ENCODE peak calls at places on chromosomes 12 and 14, in five cellular contexts. One of them, this sample, is unnamed. For H3K9me3, the result is how much of the 10 kb centered on the place peaks cover.

GRCh38 chr12:51827925-51828818 is 20.3 kb downstream of the FIGNL2 start:
- DNase-seq in CD4-positive, alpha-beta memory T cell: no peak
- DNase-seq in stomach: peak
- DNase-seq in uterus: no peak
- DNase-seq in cardiac muscle cell: peak
- DNase-seq in this sample: no peak

GRCh38 chr14:72590577-72590976 is 303.3 kb downstream of the DPF3 start:
- DNase-seq in CD4-positive, alpha-beta memory T cell: peak
- DNase-seq in stomach: no peak
- DNase-seq in uterus: no peak
- DNase-seq in cardiac muscle cell: no peak
- DNase-seq in this sample: no peak

GRCh38 chr12:131687346-131688125 is 23.4 kb upstream of the SFSWAP start:
- DNase-seq in CD4-positive, alpha-beta memory T cell: no peak
- DNase-seq in stomach: no peak
- DNase-seq in uterus: no peak
- DNase-seq in cardiac muscle cell: no peak
- DNase-seq in this sample: no peak

GRCh38 chr14:101476931-101477553 is 84.3 kb upstream of the DIO3 start:
- DNase-seq in CD4-positive, alpha-beta memory T cell: no peak
- DNase-seq in stomach: peak
- DNase-seq in uterus: peak
- DNase-seq in cardiac muscle cell: no peak
- DNase-seq in this sample: no peak

GRCh38 chr14:67583711-67584644 is 16.1 kb downstream of the PIGH start:
- DNase-seq in CD4-positive, alpha-beta memory T cell: peak
- DNase-seq in stomach: peak
- DNase-seq in uterus: no peak
- DNase-seq in cardiac muscle cell: peak
- DNase-seq in this sample: no peak

GRCh38 chr14:68135566-68135965 is 316.0 kb downstream of the RAD51B start:
- DNase-seq in CD4-positive, alpha-beta memory T cell: no peak
- DNase-seq in stomach: no peak
- DNase-seq in uterus: no peak
- DNase-seq in cardiac muscle cell: no peak
- DNase-seq in this sample: no peak

GRCh38 chr12:29334911-29335310 is 46.1 kb downstream of the ERGIC2 start:
- DNase-seq in CD4-positive, alpha-beta memory T cell: no peak
- DNase-seq in stomach: no peak
- DNase-seq in uterus: no peak
- DNase-seq in cardiac muscle cell: no peak
- DNase-seq in this sample: no peak

GRCh38 chr12:124921200-124922008 is 7.0 kb upstream of the UBC start:
- DNase-seq in CD4-positive, alpha-beta memory T cell: peak
- DNase-seq in stomach: peak
- DNase-seq in uterus: peak
- DNase-seq in cardiac muscle cell: peak
- DNase-seq in this sample: peak

GRCh38 chr12:46887870-46888269 is 62.1 kb upstream of the SLC38A4 start:
- DNase-seq in CD4-positive, alpha-beta memory T cell: no peak
- DNase-seq in stomach: no peak
- DNase-seq in uterus: no peak
- DNase-seq in cardiac muscle cell: no peak
- DNase-seq in this sample: no peak

GRCh38 chr14:91511014-91511466 is 930 bp upstream of the PPP4R3A start:
- DNase-seq in CD4-positive, alpha-beta memory T cell: no peak
- DNase-seq in stomach: no peak
- DNase-seq in uterus: no peak
- DNase-seq in cardiac muscle cell: no peak
- DNase-seq in this sample: no peak

GRCh38 chr12:79706156-79706555 is 15.4 kb upstream of the PAWR start:
- DNase-seq in CD4-positive, alpha-beta memory T cell: no peak
- DNase-seq in stomach: no peak
- DNase-seq in uterus: no peak
- DNase-seq in cardiac muscle cell: no peak
- DNase-seq in this sample: no peak

GRCh38 chr12:46875095-46875494 is 49.3 kb upstream of the SLC38A4 start:
- DNase-seq in CD4-positive, alpha-beta memory T cell: no peak
- DNase-seq in stomach: no peak
- DNase-seq in uterus: no peak
- DNase-seq in cardiac muscle cell: no peak
- DNase-seq in this sample: no peak

GRCh38 chr12:69569236-69569635 is 16.0 kb upstream of the CCT2 start:
- DNase-seq in CD4-positive, alpha-beta memory T cell: no peak
- DNase-seq in stomach: no peak
- DNase-seq in uterus: no peak
- DNase-seq in cardiac muscle cell: no peak
- DNase-seq in this sample: no peak

GRCh38 chr12:85461127-85461526 is 181.1 kb downstream of the ALX1 start:
- DNase-seq in CD4-positive, alpha-beta memory T cell: no peak
- DNase-seq in stomach: no peak
- DNase-seq in uterus: no peak
- DNase-seq in cardiac muscle cell: no peak
- DNase-seq in this sample: no peak

GRCh38 chr12:68792952-68793351 is 15.0 kb upstream of the MDM2 start:
- DNase-seq in CD4-positive, alpha-beta memory T cell: peak
- DNase-seq in stomach: no peak
- DNase-seq in uterus: no peak
- DNase-seq in cardiac muscle cell: peak
- DNase-seq in this sample: no peak

GRCh38 chr12:49903700-49904423 is at the start of gene FAIM2:
- DNase-seq in CD4-positive, alpha-beta memory T cell: peak
- DNase-seq in stomach: no peak
- DNase-seq in uterus: peak
- DNase-seq in cardiac muscle cell: peak
- DNase-seq in this sample: peak

GRCh38 chr12:27802936-27803335 is 22.9 kb upstream of the MANSC4 start:
- DNase-seq in CD4-positive, alpha-beta memory T cell: no peak
- DNase-seq in stomach: no peak
- DNase-seq in uterus: no peak
- DNase-seq in cardiac muscle cell: no peak
- DNase-seq in this sample: no peak

GRCh38 chr12:124273630-124274029 is 21.3 kb upstream of the RFLNA start:
- DNase-seq in CD4-positive, alpha-beta memory T cell: no peak
- DNase-seq in stomach: no peak
- DNase-seq in uterus: no peak
- DNase-seq in cardiac muscle cell: peak
- DNase-seq in this sample: no peak

GRCh38 chr12:132614861-132615578 is 3.6 kb upstream of the P2RX2 start:
- DNase-seq in CD4-positive, alpha-beta memory T cell: peak
- DNase-seq in stomach: peak
- DNase-seq in uterus: peak
- DNase-seq in cardiac muscle cell: peak
- DNase-seq in this sample: peak

GRCh38 chr12:15446798-15447197 is 124.5 kb downstream of the PTPRO start:
- DNase-seq in CD4-positive, alpha-beta memory T cell: no peak
- DNase-seq in stomach: no peak
- DNase-seq in uterus: no peak
- DNase-seq in cardiac muscle cell: no peak
- DNase-seq in this sample: no peak

GRCh38 chr12:123075591-123076171 is 75.2 kb downstream of the PITPNM2 start:
- DNase-seq in CD4-positive, alpha-beta memory T cell: peak
- DNase-seq in stomach: peak
- DNase-seq in uterus: peak
- DNase-seq in cardiac muscle cell: no peak
- DNase-seq in this sample: peak

GRCh38 chr12:44287545-44287944 is 451.7 kb downstream of the TMEM117 start:
- DNase-seq in CD4-positive, alpha-beta memory T cell: no peak
- DNase-seq in stomach: no peak
- DNase-seq in uterus: no peak
- DNase-seq in cardiac muscle cell: no peak
- DNase-seq in this sample: no peak

GRCh38 chr14:70955543-70956480 is 48.6 kb downstream of the PCNX1 start:
- DNase-seq in CD4-positive, alpha-beta memory T cell: peak
- DNase-seq in stomach: no peak
- DNase-seq in uterus: no peak
- DNase-seq in cardiac muscle cell: peak
- DNase-seq in this sample: no peak

GRCh38 chr12:109763201-109763841 is 49.7 kb downstream of the FAM222A start:
- DNase-seq in CD4-positive, alpha-beta memory T cell: no peak
- DNase-seq in stomach: peak
- DNase-seq in uterus: no peak
- DNase-seq in cardiac muscle cell: peak
- DNase-seq in this sample: no peak

GRCh38 chr12:1463073-1463905 is 131.1 kb downstream of the FBXL14 start:
- DNase-seq in CD4-positive, alpha-beta memory T cell: no peak
- DNase-seq in stomach: no peak
- DNase-seq in uterus: no peak
- DNase-seq in cardiac muscle cell: peak
- DNase-seq in this sample: no peak

GRCh38 chr12:66331814-66332213 is 29.5 kb downstream of the HELB start:
- DNase-seq in CD4-positive, alpha-beta memory T cell: no peak
- DNase-seq in stomach: no peak
- DNase-seq in uterus: no peak
- DNase-seq in cardiac muscle cell: no peak
- DNase-seq in this sample: no peak

GRCh38 chr14:99300190-99300589 is 28.2 kb upstream of the BCL11B start:
- DNase-seq in CD4-positive, alpha-beta memory T cell: no peak
- DNase-seq in stomach: no peak
- DNase-seq in uterus: no peak
- DNase-seq in cardiac muscle cell: no peak
- DNase-seq in this sample: no peak

GRCh38 chr12:54231236-54231635 is 42.5 kb upstream of the SMUG1 start:
- DNase-seq in CD4-positive, alpha-beta memory T cell: no peak
- DNase-seq in stomach: no peak
- DNase-seq in uterus: no peak
- DNase-seq in cardiac muscle cell: no peak
- DNase-seq in this sample: no peak

GRCh38 chr14:55103005-55103640 is 25.9 kb upstream of the LGALS3 start:
- DNase-seq in CD4-positive, alpha-beta memory T cell: peak
- DNase-seq in stomach: peak
- DNase-seq in uterus: peak
- DNase-seq in cardiac muscle cell: peak
- DNase-seq in this sample: peak

GRCh38 chr14:55099741-55100140 is 29.3 kb upstream of the LGALS3 start:
- DNase-seq in CD4-positive, alpha-beta memory T cell: no peak
- DNase-seq in stomach: no peak
- DNase-seq in uterus: no peak
- DNase-seq in cardiac muscle cell: peak
- DNase-seq in this sample: no peak

GRCh38 chr14:55104051-55104954 is 24.7 kb upstream of the LGALS3 start:
- DNase-seq in CD4-positive, alpha-beta memory T cell: no peak
- DNase-seq in stomach: no peak
- DNase-seq in uterus: no peak
- DNase-seq in cardiac muscle cell: no peak
- DNase-seq in this sample: no peak

GRCh38 chr14:55102141-55102547 is 26.9 kb upstream of the LGALS3 start:
- DNase-seq in CD4-positive, alpha-beta memory T cell: peak
- DNase-seq in stomach: peak
- DNase-seq in uterus: peak
- DNase-seq in cardiac muscle cell: peak
- DNase-seq in this sample: no peak

DNA sequence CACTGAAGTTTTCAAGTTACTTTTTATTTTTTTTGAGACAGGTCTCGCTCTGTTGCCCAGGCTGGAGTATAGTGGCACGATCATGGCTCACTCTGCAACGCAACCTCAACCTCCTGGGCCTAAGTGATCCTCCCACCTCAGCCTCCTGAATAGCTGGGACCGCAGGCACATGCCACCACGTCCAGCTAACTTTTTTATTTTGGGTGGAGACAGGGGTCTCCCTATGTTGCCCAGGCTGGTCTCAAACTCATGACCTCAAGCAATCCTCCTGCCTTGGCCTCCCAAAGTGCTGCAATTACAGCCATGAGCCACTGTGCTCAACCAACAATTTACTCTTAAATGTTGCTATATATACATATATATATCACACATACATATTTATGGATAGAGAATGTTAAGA is 27.4 kb upstream of the LGALS3 start:
- DNase-seq in CD4-positive, alpha-beta memory T cell: no peak
- DNase-seq in stomach: no peak
- DNase-seq in uterus: no peak
- DNase-seq in cardiac muscle cell: no peak
- DNase-seq in this sample: no peak
- H3K9me3 ChIP-seq in CD4-positive, alpha-beta memory T cell: under half
- H3K9me3 ChIP-seq in stomach: under half
- H3K9me3 ChIP-seq in uterus: under half
- H3K9me3 ChIP-seq in cardiac muscle cell: under half
- H3K9me3 ChIP-seq in this sample: under half

DNA sequence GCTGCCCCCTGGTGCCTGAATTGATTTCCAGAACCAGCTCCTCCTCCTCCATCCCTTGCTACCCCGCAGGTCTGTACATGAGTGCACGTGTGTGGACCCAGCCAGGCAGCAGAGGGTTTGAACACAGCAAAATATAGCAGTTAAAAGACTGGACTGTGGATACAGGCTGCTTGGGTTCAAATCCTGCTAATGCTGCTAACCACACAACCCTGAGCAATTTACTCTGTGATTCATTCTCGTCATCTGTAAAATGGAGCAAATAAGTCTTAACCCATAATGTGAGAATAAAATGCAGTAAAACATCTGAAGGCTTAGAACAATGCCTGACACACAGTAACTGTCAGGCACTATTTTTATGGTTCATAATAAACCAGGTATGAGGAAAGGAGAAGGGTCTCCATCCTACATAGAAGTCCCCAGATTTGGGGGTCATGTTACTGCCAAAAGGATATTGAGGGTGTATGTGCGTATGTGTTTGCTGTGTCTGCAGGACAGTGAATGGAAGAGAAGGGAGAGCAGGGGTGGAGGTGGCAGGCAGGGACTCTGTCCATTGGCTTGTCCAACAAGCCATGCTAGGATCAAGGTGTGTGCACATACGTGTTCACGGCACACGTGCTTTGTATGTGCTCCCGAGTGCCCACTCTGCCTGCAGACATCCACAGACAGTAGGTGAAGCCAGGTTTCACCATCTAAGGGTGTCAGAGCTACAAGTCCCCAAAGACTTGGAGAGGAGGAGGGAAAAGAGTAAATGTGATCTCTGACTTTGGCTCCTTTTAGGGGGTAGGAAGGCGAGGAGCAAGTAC is 1.5 kb upstream of the STAT6 start:
- DNase-seq in CD4-positive, alpha-beta memory T cell: no peak
- DNase-seq in stomach: peak
- DNase-seq in uterus: no peak
- DNase-seq in cardiac muscle cell: no peak
- DNase-seq in this sample: no peak
- H3K9me3 ChIP-seq in CD4-positive, alpha-beta memory T cell: under half
- H3K9me3 ChIP-seq in stomach: under half
- H3K9me3 ChIP-seq in uterus: under half
- H3K9me3 ChIP-seq in cardiac muscle cell: under half
- H3K9me3 ChIP-seq in this sample: under half

GRCh38 chr14:49449749-49450148 is 136.4 kb downstream of the RPS29 start:
- DNase-seq in CD4-positive, alpha-beta memory T cell: no peak
- DNase-seq in stomach: no peak
- DNase-seq in uterus: no peak
- DNase-seq in cardiac muscle cell: no peak
- DNase-seq in this sample: no peak

GRCh38 chr14:49447725-49448124 is 138.5 kb downstream of the RPS29 start:
- DNase-seq in CD4-positive, alpha-beta memory T cell: no peak
- DNase-seq in stomach: no peak
- DNase-seq in uterus: no peak
- DNase-seq in cardiac muscle cell: no peak
- DNase-seq in this sample: no peak

GRCh38 chr14:49446801-49447200 is 139.4 kb downstream of the RPS29 start:
- DNase-seq in CD4-positive, alpha-beta memory T cell: no peak
- DNase-seq in stomach: no peak
- DNase-seq in uterus: no peak
- DNase-seq in cardiac muscle cell: no peak
- DNase-seq in this sample: no peak
- H3K9me3 ChIP-seq in CD4-positive, alpha-beta memory T cell: under half
- H3K9me3 ChIP-seq in stomach: under half
- H3K9me3 ChIP-seq in uterus: under half
- H3K9me3 ChIP-seq in cardiac muscle cell: under half
- H3K9me3 ChIP-seq in this sample: under half

GRCh38 chr12:9907769-9908168 is 24.4 kb downstream of the CLEC2A start:
- DNase-seq in CD4-positive, alpha-beta memory T cell: no peak
- DNase-seq in stomach: no peak
- DNase-seq in uterus: no peak
- DNase-seq in cardiac muscle cell: no peak
- DNase-seq in this sample: no peak
- H3K9me3 ChIP-seq in CD4-positive, alpha-beta memory T cell: under half
- H3K9me3 ChIP-seq in stomach: under half
- H3K9me3 ChIP-seq in uterus: under half
- H3K9me3 ChIP-seq in cardiac muscle cell: under half
- H3K9me3 ChIP-seq in this sample: under half

This sample was measured in T-helper 17 cell.